ENCODE peak calls at places on chromosomes 13 and 19, in eight cellular contexts. One of them, this sample, is unnamed.

GRCh38 chr13:75723927-75724326 is 87.8 kb downstream of the LMO7 start:
- DNase-seq in T-helper 2 cell: no peak
- DNase-seq in effector CD4-positive, alpha-beta T cell: no peak
- DNase-seq in SK-N-SH: no peak
- DNase-seq in stimulated activated CD4-positive, alpha-beta T cell treated with anti-CD3 and anti-CD28 coated beads, Interleukin-2, amount 100 ng/mL, for 48 hours: no peak
- DNase-seq in effector memory CD8-positive, alpha-beta T cell: no peak
- DNase-seq in activated T-cell treated with anti-CD3 and anti-CD28 coated beads, Interleukin-2, amount 50 U/mL, for 48 hours: no peak
- DNase-seq in activated effector memory CD4-positive, alpha-beta T cell treated with Interleukin-2 at 50 U/mL for 16 hours: no peak
- DNase-seq in this sample: no peak

GRCh38 chr19:3006075-3006767 is 22.9 kb downstream of the TLE2 start:
- DNase-seq in T-helper 2 cell: no peak
- DNase-seq in effector CD4-positive, alpha-beta T cell: no peak
- DNase-seq in SK-N-SH: no peak
- DNase-seq in stimulated activated CD4-positive, alpha-beta T cell treated with anti-CD3 and anti-CD28 coated beads, Interleukin-2, amount 100 ng/mL, for 48 hours: peak
- DNase-seq in effector memory CD8-positive, alpha-beta T cell: no peak
- DNase-seq in activated T-cell treated with anti-CD3 and anti-CD28 coated beads, Interleukin-2, amount 50 U/mL, for 48 hours: peak
- DNase-seq in activated effector memory CD4-positive, alpha-beta T cell treated with Interleukin-2 at 50 U/mL for 16 hours: no peak
- DNase-seq in this sample: peak

GRCh38 chr19:5850743-5851293 is 431 bp downstream of the FUT3 start:
- DNase-seq in T-helper 2 cell: no peak
- DNase-seq in effector CD4-positive, alpha-beta T cell: no peak
- DNase-seq in SK-N-SH: peak
- DNase-seq in stimulated activated CD4-positive, alpha-beta T cell treated with anti-CD3 and anti-CD28 coated beads, Interleukin-2, amount 100 ng/mL, for 48 hours: no peak
- DNase-seq in effector memory CD8-positive, alpha-beta T cell: no peak
- DNase-seq in activated T-cell treated with anti-CD3 and anti-CD28 coated beads, Interleukin-2, amount 50 U/mL, for 48 hours: no peak
- DNase-seq in activated effector memory CD4-positive, alpha-beta T cell treated with Interleukin-2 at 50 U/mL for 16 hours: no peak
- DNase-seq in this sample: no peak

GRCh38 chr13:111315347-111315995 is 5.0 kb upstream of the TEX29 start:
- DNase-seq in T-helper 2 cell: no peak
- DNase-seq in effector CD4-positive, alpha-beta T cell: no peak
- DNase-seq in SK-N-SH: no peak
- DNase-seq in stimulated activated CD4-positive, alpha-beta T cell treated with anti-CD3 and anti-CD28 coated beads, Interleukin-2, amount 100 ng/mL, for 48 hours: no peak
- DNase-seq in effector memory CD8-positive, alpha-beta T cell: no peak
- DNase-seq in activated T-cell treated with anti-CD3 and anti-CD28 coated beads, Interleukin-2, amount 50 U/mL, for 48 hours: no peak
- DNase-seq in activated effector memory CD4-positive, alpha-beta T cell treated with Interleukin-2 at 50 U/mL for 16 hours: no peak
- DNase-seq in this sample: no peak

GRCh38 chr19:49338023-49338677 is 2.9 kb downstream of the CD37 start:
- DNase-seq in T-helper 2 cell: no peak
- DNase-seq in effector CD4-positive, alpha-beta T cell: no peak
- DNase-seq in SK-N-SH: no peak
- DNase-seq in stimulated activated CD4-positive, alpha-beta T cell treated with anti-CD3 and anti-CD28 coated beads, Interleukin-2, amount 100 ng/mL, for 48 hours: no peak
- DNase-seq in effector memory CD8-positive, alpha-beta T cell: no peak
- DNase-seq in activated T-cell treated with anti-CD3 and anti-CD28 coated beads, Interleukin-2, amount 50 U/mL, for 48 hours: peak
- DNase-seq in activated effector memory CD4-positive, alpha-beta T cell treated with Interleukin-2 at 50 U/mL for 16 hours: no peak
- DNase-seq in this sample: no peak

GRCh38 chr19:55232284-55232597 is 3.7 kb upstream of the TMEM86B start:
- DNase-seq in T-helper 2 cell: no peak
- DNase-seq in effector CD4-positive, alpha-beta T cell: no peak
- DNase-seq in SK-N-SH: no peak
- DNase-seq in stimulated activated CD4-positive, alpha-beta T cell treated with anti-CD3 and anti-CD28 coated beads, Interleukin-2, amount 100 ng/mL, for 48 hours: no peak
- DNase-seq in effector memory CD8-positive, alpha-beta T cell: no peak
- DNase-seq in activated T-cell treated with anti-CD3 and anti-CD28 coated beads, Interleukin-2, amount 50 U/mL, for 48 hours: no peak
- DNase-seq in activated effector memory CD4-positive, alpha-beta T cell treated with Interleukin-2 at 50 U/mL for 16 hours: no peak
- DNase-seq in this sample: no peak

GRCh38 chr13:26168276-26168814 is 53.8 kb downstream of the RNF6 start:
- DNase-seq in T-helper 2 cell: no peak
- DNase-seq in effector CD4-positive, alpha-beta T cell: no peak
- DNase-seq in SK-N-SH: no peak
- DNase-seq in stimulated activated CD4-positive, alpha-beta T cell treated with anti-CD3 and anti-CD28 coated beads, Interleukin-2, amount 100 ng/mL, for 48 hours: no peak
- DNase-seq in effector memory CD8-positive, alpha-beta T cell: no peak
- DNase-seq in activated T-cell treated with anti-CD3 and anti-CD28 coated beads, Interleukin-2, amount 50 U/mL, for 48 hours: no peak
- DNase-seq in activated effector memory CD4-positive, alpha-beta T cell treated with Interleukin-2 at 50 U/mL for 16 hours: no peak
- DNase-seq in this sample: no peak

GRCh38 chr19:12794936-12795335 is 3.6 kb downstream of the JUNB start:
- DNase-seq in T-helper 2 cell: peak
- DNase-seq in effector CD4-positive, alpha-beta T cell: no peak
- DNase-seq in SK-N-SH: no peak
- DNase-seq in stimulated activated CD4-positive, alpha-beta T cell treated with anti-CD3 and anti-CD28 coated beads, Interleukin-2, amount 100 ng/mL, for 48 hours: no peak
- DNase-seq in effector memory CD8-positive, alpha-beta T cell: no peak
- DNase-seq in activated T-cell treated with anti-CD3 and anti-CD28 coated beads, Interleukin-2, amount 50 U/mL, for 48 hours: no peak
- DNase-seq in activated effector memory CD4-positive, alpha-beta T cell treated with Interleukin-2 at 50 U/mL for 16 hours: no peak
- DNase-seq in this sample: no peak

GRCh38 chr19:41223431-41224234 is 4.6 kb downstream of the AXL start:
- DNase-seq in T-helper 2 cell: no peak
- DNase-seq in effector CD4-positive, alpha-beta T cell: no peak
- DNase-seq in SK-N-SH: no peak
- DNase-seq in stimulated activated CD4-positive, alpha-beta T cell treated with anti-CD3 and anti-CD28 coated beads, Interleukin-2, amount 100 ng/mL, for 48 hours: no peak
- DNase-seq in effector memory CD8-positive, alpha-beta T cell: no peak
- DNase-seq in activated T-cell treated with anti-CD3 and anti-CD28 coated beads, Interleukin-2, amount 50 U/mL, for 48 hours: no peak
- DNase-seq in activated effector memory CD4-positive, alpha-beta T cell treated with Interleukin-2 at 50 U/mL for 16 hours: no peak
- DNase-seq in this sample: no peak

GRCh38 chr19:29667941-29668340 is 2.7 kb downstream of the PLEKHF1 start:
- DNase-seq in T-helper 2 cell: peak
- DNase-seq in effector CD4-positive, alpha-beta T cell: peak
- DNase-seq in SK-N-SH: no peak
- DNase-seq in stimulated activated CD4-positive, alpha-beta T cell treated with anti-CD3 and anti-CD28 coated beads, Interleukin-2, amount 100 ng/mL, for 48 hours: no peak
- DNase-seq in effector memory CD8-positive, alpha-beta T cell: peak
- DNase-seq in activated T-cell treated with anti-CD3 and anti-CD28 coated beads, Interleukin-2, amount 50 U/mL, for 48 hours: peak
- DNase-seq in activated effector memory CD4-positive, alpha-beta T cell treated with Interleukin-2 at 50 U/mL for 16 hours: peak
- DNase-seq in this sample: peak

GRCh38 chr13:110261166-110262081 is 45.5 kb downstream of the COL4A1 start:
- DNase-seq in T-helper 2 cell: no peak
- DNase-seq in effector CD4-positive, alpha-beta T cell: no peak
- DNase-seq in SK-N-SH: no peak
- DNase-seq in stimulated activated CD4-positive, alpha-beta T cell treated with anti-CD3 and anti-CD28 coated beads, Interleukin-2, amount 100 ng/mL, for 48 hours: no peak
- DNase-seq in effector memory CD8-positive, alpha-beta T cell: no peak
- DNase-seq in activated T-cell treated with anti-CD3 and anti-CD28 coated beads, Interleukin-2, amount 50 U/mL, for 48 hours: no peak
- DNase-seq in activated effector memory CD4-positive, alpha-beta T cell treated with Interleukin-2 at 50 U/mL for 16 hours: no peak
- DNase-seq in this sample: no peak

GRCh38 chr19:3809881-3810707 is 23.9 kb upstream of the MATK start:
- DNase-seq in T-helper 2 cell: no peak
- DNase-seq in effector CD4-positive, alpha-beta T cell: no peak
- DNase-seq in SK-N-SH: no peak
- DNase-seq in stimulated activated CD4-positive, alpha-beta T cell treated with anti-CD3 and anti-CD28 coated beads, Interleukin-2, amount 100 ng/mL, for 48 hours: no peak
- DNase-seq in effector memory CD8-positive, alpha-beta T cell: no peak
- DNase-seq in activated T-cell treated with anti-CD3 and anti-CD28 coated beads, Interleukin-2, amount 50 U/mL, for 48 hours: no peak
- DNase-seq in activated effector memory CD4-positive, alpha-beta T cell treated with Interleukin-2 at 50 U/mL for 16 hours: no peak
- DNase-seq in this sample: no peak

GRCh38 chr19:16258440-16258903 is 60.8 kb downstream of the AP1M1 start:
- DNase-seq in T-helper 2 cell: no peak
- DNase-seq in effector CD4-positive, alpha-beta T cell: no peak
- DNase-seq in SK-N-SH: peak
- DNase-seq in stimulated activated CD4-positive, alpha-beta T cell treated with anti-CD3 and anti-CD28 coated beads, Interleukin-2, amount 100 ng/mL, for 48 hours: no peak
- DNase-seq in effector memory CD8-positive, alpha-beta T cell: no peak
- DNase-seq in activated T-cell treated with anti-CD3 and anti-CD28 coated beads, Interleukin-2, amount 50 U/mL, for 48 hours: no peak
- DNase-seq in activated effector memory CD4-positive, alpha-beta T cell treated with Interleukin-2 at 50 U/mL for 16 hours: no peak
- DNase-seq in this sample: no peak

GRCh38 chr19:51572415-51572814 is 1.3 kb downstream of the ZNF175 start:
- DNase-seq in T-helper 2 cell: no peak
- DNase-seq in effector CD4-positive, alpha-beta T cell: no peak
- DNase-seq in SK-N-SH: no peak
- DNase-seq in stimulated activated CD4-positive, alpha-beta T cell treated with anti-CD3 and anti-CD28 coated beads, Interleukin-2, amount 100 ng/mL, for 48 hours: no peak
- DNase-seq in effector memory CD8-positive, alpha-beta T cell: no peak
- DNase-seq in activated T-cell treated with anti-CD3 and anti-CD28 coated beads, Interleukin-2, amount 50 U/mL, for 48 hours: no peak
- DNase-seq in activated effector memory CD4-positive, alpha-beta T cell treated with Interleukin-2 at 50 U/mL for 16 hours: no peak
- DNase-seq in this sample: no peak